ENCODE peak calls at places on chromosome 9, in six cellular contexts. L is CD4-positive, CD25-positive, alpha-beta regulatory T cell; B is tibial artery; O is stomach; R is GM23338; C is suprapubic skin. Y is an unnamed sample.

GRCh38 chr9:99299214-99300102 is 77.4 kb downstream of the SEC61B start:
- DNase-seq in R (no peak), C (no peak), L (no peak), B (no peak), O (no peak), Y (no peak)

GRCh38 chr9:126500600-126501382 is 112.9 kb upstream of the LMX1B start:
- DNase-seq in O (peak; percentile 81), B (peak; percentile 47), L (peak; percentile 57), C (peak; percentile 83), R (peak; percentile 94), Y (peak; percentile 78)

GRCh38 chr9:135134253-135135028 is 47.0 kb downstream of the OLFM1 start:
- DNase-seq in B (no peak), O (no peak), C (no peak), L (no peak), R (no peak), Y (no peak)

GRCh38 chr9:3732077-3733038 is 206.6 kb upstream of the RFX3 start:
- DNase-seq in C (no peak), O (no peak), B (no peak), L (peak; percentile 68), R (peak; percentile 84), Y (no peak)

GRCh38 chr9:89021154-89021803 is 30.0 kb downstream of the S1PR3 start:
- DNase-seq in C (peak; percentile 75), B (peak; percentile 72), O (peak; percentile 39), R (no peak), L (no peak), Y (peak; percentile 54)

GRCh38 chr9:121820286-121821005 is 169.0 kb downstream of the DAB2IP start:
- DNase-seq in O (no peak), R (no peak), B (no peak), C (no peak), L (no peak), Y (no peak)

GRCh38 chr9:20314981-20315380 is 307.3 kb downstream of the MLLT3 start:
- DNase-seq in R (no peak), C (no peak), O (no peak), B (no peak), L (peak; percentile 89), Y (no peak)

GRCh38 chr9:119844431-119844830 is 475.2 kb upstream of the BRINP1 start:
- DNase-seq in R (no peak), L (no peak), O (no peak), B (no peak), C (no peak), Y (no peak)

GRCh38 chr9:77386187-77386586 is 208.9 kb downstream of the VPS13A start:
- DNase-seq in R (no peak), B (no peak), L (no peak), C (no peak), O (no peak), Y (no peak)

GRCh38 chr9:121929893-121930875 is 162.9 kb downstream of the TTLL11 start:
- DNase-seq in B (no peak), C (no peak), L (no peak), R (peak; percentile 81), O (no peak), Y (no peak)

GRCh38 chr9:86925686-86926085 is 21.6 kb downstream of the GAS1 start:
- DNase-seq in R (no peak), L (no peak), O (no peak), C (no peak), B (no peak), Y (no peak)

GRCh38 chr9:129209580-129209979 is 31.5 kb upstream of the IER5L start:
- DNase-seq in R (peak; percentile 67), B (no peak), C (no peak), L (no peak), O (no peak), Y (no peak)

GRCh38 chr9:7756088-7756487 is 43.5 kb downstream of the DMAC1 start:
- DNase-seq in B (no peak), O (no peak), R (no peak), C (no peak), L (peak; percentile 83), Y (no peak)

GRCh38 chr9:38227061-38227540 is 158.1 kb upstream of the SHB start:
- DNase-seq in B (no peak), O (no peak), C (no peak), L (peak; percentile 71), R (peak; percentile 84), Y (peak; percentile 72)

GRCh38 chr9:72633966-72634365 is 112.6 kb downstream of the TMC1 start:
- DNase-seq in B (no peak), L (no peak), O (no peak), C (no peak), R (no peak), Y (no peak)

GRCh38 chr9:25904701-25905100 is 226.5 kb upstream of the TUSC1 start:
- DNase-seq in R (no peak), B (no peak), L (no peak), C (no peak), O (no peak), Y (no peak)

GRCh38 chr9:68685770-68686169 is 19.3 kb upstream of the PIP5K1B start:
- DNase-seq in R (peak; percentile 68), L (peak; percentile 41), B (no peak), C (no peak), O (peak; percentile 53), Y (no peak)

GRCh38 chr9:133117271-133118178 is 3.5 kb downstream of the RALGDS start:
- DNase-seq in B (peak; percentile 64), R (no peak), C (peak; percentile 83), L (no peak), O (peak; percentile 86), Y (peak; percentile 83)

GRCh38 chr9:37121881-37122280 is 1.5 kb downstream of the ZCCHC7 start:
- DNase-seq in C (no peak), B (no peak), O (no peak), R (no peak), L (no peak), Y (no peak)

GRCh38 chr9:37126214-37126788 is 5.9 kb downstream of the ZCCHC7 start:
- DNase-seq in R (no peak), B (no peak), L (peak; percentile 41), O (no peak), C (no peak), Y (no peak)

GRCh38 chr9:37128051-37128450 is 7.7 kb downstream of the ZCCHC7 start:
- DNase-seq in B (no peak), C (no peak), R (no peak), O (no peak), L (no peak), Y (no peak)

DNA sequence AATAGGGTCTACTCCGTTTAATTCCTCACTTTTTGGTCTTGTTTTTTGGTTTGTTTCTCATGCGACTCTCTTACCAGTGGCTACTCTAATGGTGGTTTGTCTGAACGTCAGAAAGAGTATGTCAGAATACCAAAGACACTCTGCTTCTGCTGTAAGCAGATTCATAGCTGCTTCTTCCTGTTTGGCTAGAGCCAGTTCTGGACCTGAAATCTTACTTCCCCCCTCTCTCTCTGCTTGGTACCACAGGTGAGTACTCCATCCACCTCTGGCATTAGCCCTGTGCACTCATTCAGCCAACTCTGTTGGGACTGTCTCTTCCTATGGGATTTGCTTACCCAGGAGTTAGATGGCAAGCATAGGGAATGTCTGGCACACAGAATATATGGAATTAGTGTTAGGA is 6.6 kb downstream of the ZCCHC7 start:
- DNase-seq in O (no peak), L (no peak), R (no peak), C (no peak), B (no peak), Y (no peak)
- H3K4me3 ChIP-seq in O (no peak overlapping the region), L (no peak overlapping the region), R (no peak overlapping the region), C (no peak overlapping the region), B (no peak overlapping the region), Y (no peak overlapping the region)

DNA sequence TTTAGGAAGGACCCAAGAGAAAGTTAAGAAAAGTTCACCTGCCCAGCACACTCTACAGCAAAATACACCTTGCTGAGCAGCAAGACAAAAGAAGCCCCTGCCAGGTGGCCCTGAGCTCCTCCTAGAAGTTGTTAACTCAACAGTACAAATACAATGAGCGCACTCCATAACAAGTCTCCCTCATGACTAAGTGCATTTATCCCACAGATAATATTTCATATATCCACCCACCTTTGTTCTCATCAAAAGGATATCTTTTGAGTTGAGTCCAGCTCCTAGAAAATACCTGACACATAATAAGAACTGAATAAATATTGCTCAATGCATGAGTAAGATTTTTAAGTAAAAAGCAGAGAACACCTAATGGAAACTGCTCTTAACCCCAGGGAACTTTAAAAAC is 73.3 kb downstream of the ABCA1 start:
- DNase-seq in R (no peak), B (no peak), L (no peak), O (no peak), C (no peak), Y (no peak)
- H3K27me3 ChIP-seq in R (no peaks in the 10 kb centered on the region), B (no peaks in the 10 kb centered on the region), L (no peaks in the 10 kb centered on the region), O (no peaks in the 10 kb centered on the region), C (no peaks in the 10 kb centered on the region), Y (no peaks in the 10 kb centered on the region)

DNA sequence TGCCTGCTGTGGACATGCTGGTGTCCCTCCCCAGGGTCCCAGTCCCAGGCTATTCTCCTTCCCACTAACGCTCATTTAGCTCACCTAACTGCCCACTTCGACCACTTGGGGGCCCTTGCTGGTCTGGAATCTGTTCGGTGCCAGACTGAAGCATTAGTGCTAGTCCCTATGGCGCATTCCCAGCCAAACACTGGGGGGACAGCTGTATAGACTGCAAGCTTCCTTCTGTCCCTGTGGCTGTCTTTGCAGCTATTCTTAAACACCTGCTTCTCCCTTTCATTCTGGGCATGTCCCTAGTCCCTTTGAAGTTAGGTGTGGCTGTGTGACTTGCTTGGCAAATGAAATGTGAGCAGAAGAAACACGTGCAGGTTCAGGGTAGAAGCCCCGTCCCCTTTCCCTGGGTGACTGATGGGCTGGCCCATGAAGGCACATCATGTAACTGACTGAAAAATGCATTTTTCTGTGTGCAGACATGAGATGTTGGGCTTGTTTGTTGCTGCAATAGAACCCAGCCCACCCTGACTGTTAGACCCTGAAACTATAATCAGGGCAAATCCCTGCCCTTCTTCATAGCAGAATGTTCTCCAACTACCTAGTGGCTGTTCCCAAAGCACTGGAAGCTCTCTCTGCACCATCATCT is 134.4 kb downstream of the BARX1 start:
- DNase-seq in C (peak; percentile 27), L (no peak), B (no peak), R (peak; percentile 77), O (no peak), Y (no peak)
- H3K27ac ChIP-seq in C (no peak overlapping the region), L (no peak overlapping the region), B (no peak overlapping the region), R (no peak overlapping the region), O (no peak overlapping the region), Y (no peak overlapping the region)

GRCh38 chr9:75089369-75089766 is 1.1 kb downstream of the OSTF1 start:
- DNase-seq in C (no peak), R (no peak), L (peak; percentile 20), O (no peak), B (no peak), Y (no peak)

GRCh38 chr9:75087824-75088645 is at the start of the genes NMRK1 and OSTF1:
- DNase-seq in L (peak; percentile 97), B (peak; percentile 93), O (peak; percentile 97), C (peak; percentile 95), R (peak; percentile 97), Y (peak; percentile 96)

GRCh38 chr9:75087279-75087823 is 604 bp downstream of the NMRK1 start:
- DNase-seq in L (peak; percentile 61), B (no peak), O (peak; percentile 58), C (no peak), R (peak; percentile 69), Y (no peak)

GRCh38 chr9:75088646-75089368 is 493 bp downstream of the OSTF1 start:
- DNase-seq in B (peak; percentile 70), R (peak; percentile 73), C (peak; percentile 88), L (no peak), O (peak; percentile 84), Y (peak; percentile 90)

DNA sequence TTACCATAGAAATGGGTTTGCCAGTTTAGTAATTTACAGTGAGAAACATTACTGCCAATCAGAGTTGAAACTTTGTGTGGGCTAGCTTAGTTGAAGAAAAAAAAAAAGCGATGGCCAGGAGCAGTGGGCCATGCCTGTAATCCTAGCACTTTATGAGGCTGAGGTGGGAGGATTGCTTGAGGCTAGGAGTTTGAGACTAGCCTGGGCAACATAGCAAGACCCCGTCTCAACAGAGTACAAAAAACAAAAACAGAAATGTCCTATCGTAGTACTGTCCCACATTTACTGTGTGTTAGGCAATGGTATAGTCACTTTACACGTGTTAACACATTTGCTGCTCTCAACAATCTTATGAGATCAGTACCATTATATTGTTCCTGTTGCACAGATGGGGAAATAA is 2.3 kb downstream of the OSTF1 start:
- DNase-seq in C (no peak), B (no peak), L (no peak), R (no peak), O (no peak), Y (no peak)
- H3K4me3 ChIP-seq in C (peak overlapping the region; percentile 68), B (no peak overlapping the region), L (peak overlapping the region; percentile 96), R (no peak overlapping the region), O (peak overlapping the region; percentile 76), Y (no peak overlapping the region)

Y was measured in left lung.